ENCODE peak calls at places on chromosomes 2 and 18, in four cellular contexts. H, D, O and W are unnamed samples.

GRCh38 chr2:219387284-219388126 is at the start of gene DNPEP:
- DNase-seq in O (peak; percentile 96), H (peak; percentile 60), D (peak; percentile 95), W (peak; percentile 98)

GRCh38 chr2:194842871-194843270 is 814.2 kb upstream of the SLC39A10 start:
- DNase-seq in D (peak; percentile 68), H (no peak), O (no peak), W (no peak)

GRCh38 chr18:63971320-63972071 is 1.6 kb downstream of the SERPINB8 start:
- DNase-seq in D (no peak), O (no peak), H (no peak), W (no peak)

GRCh38 chr2:11058129-11058528 is 97.1 kb upstream of the SLC66A3 start:
- DNase-seq in H (no peak), D (no peak), O (no peak), W (no peak)

GRCh38 chr2:104733544-104733943 is 120.4 kb upstream of the POU3F3 start:
- DNase-seq in O (no peak), H (no peak), D (peak; percentile 21), W (peak; percentile 26)

GRCh38 chr2:191864623-191865521 is 18.0 kb upstream of the CAVIN2 start:
- DNase-seq in O (no peak), H (peak; percentile 29), D (no peak), W (peak; percentile 19)

GRCh38 chr2:8285081-8285480 is 396.8 kb upstream of the ID2 start:
- DNase-seq in H (peak; percentile 15), O (no peak), D (no peak), W (peak; percentile 34)

GRCh38 chr2:2083113-2083757 is 247.8 kb downstream of the MYT1L start:
- DNase-seq in D (no peak), H (no peak), O (no peak), W (peak; percentile 25)

GRCh38 chr2:67771380-67771779 is 291.4 kb downstream of the C1D start:
- DNase-seq in H (no peak), D (no peak), O (no peak), W (no peak)

GRCh38 chr2:164911832-164912231 is 43.5 kb downstream of the SLC38A11 start:
- DNase-seq in H (peak; percentile 28), O (no peak), D (no peak), W (no peak)